ENCODE peak calls at places on chromosomes 12 and 14, in ten cellular contexts. One of them, this sample, is unnamed. For H3K4me1, the result is how much of the 10 kb centered on the place peaks cover.

GRCh38 chr14:51367600-51367931 is 127.5 kb downstream of the TMX1 start:
- DNase-seq in right lobe of liver: no peak
- DNase-seq in cardiac muscle cell: no peak
- DNase-seq in adrenal gland: no peak
- DNase-seq in right atrium auricular region: no peak
- DNase-seq in CD8-positive, alpha-beta T cell: no peak
- DNase-seq in NT2/D1: no peak
- DNase-seq in psoas muscle: no peak
- DNase-seq in stomach: no peak
- DNase-seq in CD4-positive, CD25-positive, alpha-beta regulatory T cell: no peak
- DNase-seq in this sample: no peak

GRCh38 chr12:28506271-28506670 is 316.0 kb downstream of the CCDC91 start:
- DNase-seq in cardiac muscle cell: no peak
- DNase-seq in NT2/D1: no peak
- DNase-seq in stomach: no peak
- DNase-seq in psoas muscle: no peak
- DNase-seq in CD8-positive, alpha-beta T cell: no peak
- DNase-seq in adrenal gland: no peak
- DNase-seq in CD4-positive, CD25-positive, alpha-beta regulatory T cell: no peak
- DNase-seq in right atrium auricular region: no peak
- DNase-seq in right lobe of liver: no peak
- DNase-seq in this sample: no peak

GRCh38 chr12:3727877-3728632 is 24.9 kb downstream of the CRACR2A start:
- DNase-seq in right lobe of liver: no peak
- DNase-seq in stomach: no peak
- DNase-seq in adrenal gland: no peak
- DNase-seq in right atrium auricular region: no peak
- DNase-seq in NT2/D1: no peak
- DNase-seq in CD8-positive, alpha-beta T cell: peak
- DNase-seq in CD4-positive, CD25-positive, alpha-beta regulatory T cell: no peak
- DNase-seq in psoas muscle: no peak
- DNase-seq in cardiac muscle cell: no peak
- DNase-seq in this sample: no peak

GRCh38 chr14:33393895-33394405 is 455.3 kb downstream of the NPAS3 start:
- DNase-seq in adrenal gland: no peak
- DNase-seq in CD8-positive, alpha-beta T cell: no peak
- DNase-seq in cardiac muscle cell: no peak
- DNase-seq in stomach: no peak
- DNase-seq in right atrium auricular region: no peak
- DNase-seq in right lobe of liver: no peak
- DNase-seq in psoas muscle: no peak
- DNase-seq in CD4-positive, CD25-positive, alpha-beta regulatory T cell: no peak
- DNase-seq in NT2/D1: no peak
- DNase-seq in this sample: no peak

GRCh38 chr14:92754956-92755355 is 6.5 kb upstream of the LGMN start:
- DNase-seq in adrenal gland: no peak
- DNase-seq in psoas muscle: no peak
- DNase-seq in right atrium auricular region: no peak
- DNase-seq in cardiac muscle cell: no peak
- DNase-seq in right lobe of liver: no peak
- DNase-seq in CD4-positive, CD25-positive, alpha-beta regulatory T cell: no peak
- DNase-seq in stomach: no peak
- DNase-seq in NT2/D1: no peak
- DNase-seq in CD8-positive, alpha-beta T cell: no peak
- DNase-seq in this sample: no peak

GRCh38 chr12:21993438-21993981 is 52.3 kb upstream of the ABCC9 start:
- DNase-seq in NT2/D1: no peak
- DNase-seq in psoas muscle: no peak
- DNase-seq in CD4-positive, CD25-positive, alpha-beta regulatory T cell: no peak
- DNase-seq in CD8-positive, alpha-beta T cell: no peak
- DNase-seq in adrenal gland: no peak
- DNase-seq in stomach: no peak
- DNase-seq in right lobe of liver: no peak
- DNase-seq in right atrium auricular region: no peak
- DNase-seq in cardiac muscle cell: no peak
- DNase-seq in this sample: no peak

GRCh38 chr14:104294628-104294982 is 156.2 kb downstream of the KIF26A start:
- DNase-seq in NT2/D1: no peak
- DNase-seq in right atrium auricular region: no peak
- DNase-seq in CD8-positive, alpha-beta T cell: no peak
- DNase-seq in CD4-positive, CD25-positive, alpha-beta regulatory T cell: no peak
- DNase-seq in psoas muscle: no peak
- DNase-seq in right lobe of liver: peak
- DNase-seq in adrenal gland: no peak
- DNase-seq in cardiac muscle cell: no peak
- DNase-seq in stomach: no peak
- DNase-seq in this sample: peak

GRCh38 chr12:104750061-104750460 is 208.0 kb downstream of the SLC41A2 start:
- DNase-seq in CD8-positive, alpha-beta T cell: no peak
- DNase-seq in adrenal gland: peak
- DNase-seq in cardiac muscle cell: no peak
- DNase-seq in right atrium auricular region: no peak
- DNase-seq in psoas muscle: no peak
- DNase-seq in stomach: no peak
- DNase-seq in NT2/D1: no peak
- DNase-seq in CD4-positive, CD25-positive, alpha-beta regulatory T cell: no peak
- DNase-seq in right lobe of liver: no peak
- DNase-seq in this sample: no peak

GRCh38 chr12:11863988-11864387 is 206.8 kb upstream of the BCL2L14 start:
- DNase-seq in right lobe of liver: no peak
- DNase-seq in right atrium auricular region: no peak
- DNase-seq in adrenal gland: peak
- DNase-seq in stomach: no peak
- DNase-seq in CD4-positive, CD25-positive, alpha-beta regulatory T cell: no peak
- DNase-seq in cardiac muscle cell: no peak
- DNase-seq in psoas muscle: no peak
- DNase-seq in NT2/D1: no peak
- DNase-seq in CD8-positive, alpha-beta T cell: no peak
- DNase-seq in this sample: no peak

GRCh38 chr12:11861155-11861863 is 209.4 kb upstream of the BCL2L14 start:
- DNase-seq in CD4-positive, CD25-positive, alpha-beta regulatory T cell: no peak
- DNase-seq in right atrium auricular region: no peak
- DNase-seq in right lobe of liver: no peak
- DNase-seq in cardiac muscle cell: peak
- DNase-seq in NT2/D1: no peak
- DNase-seq in psoas muscle: no peak
- DNase-seq in adrenal gland: no peak
- DNase-seq in CD8-positive, alpha-beta T cell: no peak
- DNase-seq in stomach: no peak
- DNase-seq in this sample: no peak

GRCh38 chr12:11861864-11862600 is 208.7 kb upstream of the BCL2L14 start:
- DNase-seq in right atrium auricular region: no peak
- DNase-seq in adrenal gland: no peak
- DNase-seq in CD8-positive, alpha-beta T cell: no peak
- DNase-seq in NT2/D1: no peak
- DNase-seq in stomach: no peak
- DNase-seq in right lobe of liver: no peak
- DNase-seq in cardiac muscle cell: no peak
- DNase-seq in CD4-positive, CD25-positive, alpha-beta regulatory T cell: no peak
- DNase-seq in psoas muscle: no peak
- DNase-seq in this sample: no peak

GRCh38 chr12:11862794-11863193 is 207.9 kb upstream of the BCL2L14 start:
- DNase-seq in psoas muscle: no peak
- DNase-seq in CD8-positive, alpha-beta T cell: no peak
- DNase-seq in right lobe of liver: no peak
- DNase-seq in right atrium auricular region: no peak
- DNase-seq in stomach: no peak
- DNase-seq in cardiac muscle cell: no peak
- DNase-seq in NT2/D1: no peak
- DNase-seq in CD4-positive, CD25-positive, alpha-beta regulatory T cell: no peak
- DNase-seq in adrenal gland: peak
- DNase-seq in this sample: no peak

DNA sequence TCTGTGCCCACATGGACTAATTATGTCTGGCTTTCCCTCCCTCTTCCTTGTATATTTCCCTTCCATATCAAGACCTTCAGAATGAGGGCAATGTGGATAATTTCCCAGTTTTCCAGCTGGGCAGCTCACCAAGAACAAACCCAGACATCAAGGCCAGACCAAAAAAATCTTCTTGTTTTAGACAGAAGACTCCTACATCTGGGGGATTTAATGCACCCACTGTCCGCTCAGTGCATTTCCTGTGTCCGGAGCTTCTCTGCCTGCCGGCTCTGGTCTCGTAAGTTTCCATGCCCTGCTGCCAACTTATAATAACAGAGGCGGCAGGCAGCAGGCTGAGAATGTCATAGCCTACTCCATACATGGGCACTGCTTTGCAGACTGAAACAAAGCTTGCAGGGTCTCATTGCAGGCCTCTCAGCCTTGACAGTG is 207.2 kb upstream of the BCL2L14 start:
- DNase-seq in right atrium auricular region: peak
- DNase-seq in adrenal gland: peak
- DNase-seq in stomach: peak
- DNase-seq in right lobe of liver: no peak
- DNase-seq in NT2/D1: no peak
- DNase-seq in CD8-positive, alpha-beta T cell: no peak
- DNase-seq in CD4-positive, CD25-positive, alpha-beta regulatory T cell: no peak
- DNase-seq in psoas muscle: peak
- DNase-seq in cardiac muscle cell: no peak
- DNase-seq in this sample: no peak
- H3K4me1 ChIP-seq in right atrium auricular region: under half
- H3K4me1 ChIP-seq in adrenal gland: under half
- H3K4me1 ChIP-seq in stomach: under half
- H3K4me1 ChIP-seq in right lobe of liver: under half
- H3K4me1 ChIP-seq in NT2/D1: under half
- H3K4me1 ChIP-seq in CD8-positive, alpha-beta T cell: under half
- H3K4me1 ChIP-seq in CD4-positive, CD25-positive, alpha-beta regulatory T cell: under half
- H3K4me1 ChIP-seq in psoas muscle: under half
- H3K4me1 ChIP-seq in cardiac muscle cell: under half
- H3K4me1 ChIP-seq in this sample: under half

DNA sequence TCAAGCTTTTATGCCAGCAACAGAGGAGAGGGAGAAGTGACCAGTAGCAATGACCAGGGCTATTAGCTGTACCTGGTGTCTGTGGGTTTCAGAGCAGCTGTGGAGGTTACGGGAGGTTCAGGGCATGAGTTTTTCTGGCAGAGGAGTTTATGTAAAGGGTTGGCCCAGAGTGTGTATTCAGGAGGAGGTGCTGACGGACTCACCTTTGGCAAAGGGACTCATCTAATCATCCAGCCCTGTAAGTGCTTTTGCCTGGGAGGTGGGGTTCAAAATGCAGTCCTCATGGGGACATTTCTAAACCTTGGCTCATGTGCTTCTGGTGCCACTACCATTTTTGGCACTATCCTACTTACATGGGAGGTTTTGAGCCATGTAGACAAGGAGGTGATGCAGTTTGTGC is 95.3 kb downstream of the DAD1 start:
- DNase-seq in CD4-positive, CD25-positive, alpha-beta regulatory T cell: peak
- DNase-seq in adrenal gland: no peak
- DNase-seq in CD8-positive, alpha-beta T cell: no peak
- DNase-seq in cardiac muscle cell: no peak
- DNase-seq in right atrium auricular region: no peak
- DNase-seq in right lobe of liver: no peak
- DNase-seq in NT2/D1: no peak
- DNase-seq in psoas muscle: no peak
- DNase-seq in stomach: no peak
- DNase-seq in this sample: no peak
- H3K4me1 ChIP-seq in CD4-positive, CD25-positive, alpha-beta regulatory T cell: under half
- H3K4me1 ChIP-seq in adrenal gland: under half
- H3K4me1 ChIP-seq in CD8-positive, alpha-beta T cell: under half
- H3K4me1 ChIP-seq in cardiac muscle cell: under half
- H3K4me1 ChIP-seq in right atrium auricular region: half or more
- H3K4me1 ChIP-seq in right lobe of liver: under half
- H3K4me1 ChIP-seq in NT2/D1: under half
- H3K4me1 ChIP-seq in psoas muscle: under half
- H3K4me1 ChIP-seq in stomach: under half
- H3K4me1 ChIP-seq in this sample: under half

GRCh38 chr14:101410126-101410525 is 151.2 kb upstream of the DIO3 start:
- DNase-seq in right lobe of liver: no peak
- DNase-seq in right atrium auricular region: no peak
- DNase-seq in adrenal gland: no peak
- DNase-seq in NT2/D1: no peak
- DNase-seq in CD4-positive, CD25-positive, alpha-beta regulatory T cell: no peak
- DNase-seq in psoas muscle: no peak
- DNase-seq in CD8-positive, alpha-beta T cell: no peak
- DNase-seq in stomach: no peak
- DNase-seq in cardiac muscle cell: no peak
- DNase-seq in this sample: no peak
- H3K4me1 ChIP-seq in right lobe of liver: under half
- H3K4me1 ChIP-seq in right atrium auricular region: under half
- H3K4me1 ChIP-seq in adrenal gland: under half
- H3K4me1 ChIP-seq in NT2/D1: under half
- H3K4me1 ChIP-seq in CD4-positive, CD25-positive, alpha-beta regulatory T cell: under half
- H3K4me1 ChIP-seq in psoas muscle: under half
- H3K4me1 ChIP-seq in CD8-positive, alpha-beta T cell: under half
- H3K4me1 ChIP-seq in stomach: under half
- H3K4me1 ChIP-seq in cardiac muscle cell: under half
- H3K4me1 ChIP-seq in this sample: under half

GRCh38 chr12:6372403-6373003 is 2.9 kb downstream of the SCNN1A start:
- DNase-seq in cardiac muscle cell: no peak
- DNase-seq in CD4-positive, CD25-positive, alpha-beta regulatory T cell: peak
- DNase-seq in psoas muscle: peak
- DNase-seq in adrenal gland: no peak
- DNase-seq in NT2/D1: no peak
- DNase-seq in right atrium auricular region: no peak
- DNase-seq in right lobe of liver: no peak
- DNase-seq in CD8-positive, alpha-beta T cell: no peak
- DNase-seq in stomach: peak
- DNase-seq in this sample: peak

GRCh38 chr12:6369916-6370575 is 5.3 kb downstream of the SCNN1A start:
- DNase-seq in stomach: no peak
- DNase-seq in CD8-positive, alpha-beta T cell: no peak
- DNase-seq in right atrium auricular region: no peak
- DNase-seq in cardiac muscle cell: no peak
- DNase-seq in CD4-positive, CD25-positive, alpha-beta regulatory T cell: no peak
- DNase-seq in NT2/D1: no peak
- DNase-seq in adrenal gland: peak
- DNase-seq in psoas muscle: peak
- DNase-seq in right lobe of liver: peak
- DNase-seq in this sample: peak

GRCh38 chr12:6368906-6369525 is 6.3 kb downstream of the SCNN1A start:
- DNase-seq in cardiac muscle cell: no peak
- DNase-seq in right lobe of liver: no peak
- DNase-seq in stomach: no peak
- DNase-seq in CD8-positive, alpha-beta T cell: no peak
- DNase-seq in NT2/D1: no peak
- DNase-seq in CD4-positive, CD25-positive, alpha-beta regulatory T cell: no peak
- DNase-seq in adrenal gland: no peak
- DNase-seq in psoas muscle: no peak
- DNase-seq in right atrium auricular region: no peak
- DNase-seq in this sample: peak

GRCh38 chr12:6370994-6371754 is 4.2 kb downstream of the SCNN1A start:
- DNase-seq in right lobe of liver: peak
- DNase-seq in NT2/D1: peak
- DNase-seq in adrenal gland: peak
- DNase-seq in cardiac muscle cell: no peak
- DNase-seq in right atrium auricular region: no peak
- DNase-seq in stomach: peak
- DNase-seq in psoas muscle: peak
- DNase-seq in CD8-positive, alpha-beta T cell: no peak
- DNase-seq in CD4-positive, CD25-positive, alpha-beta regulatory T cell: no peak
- DNase-seq in this sample: peak

DNA sequence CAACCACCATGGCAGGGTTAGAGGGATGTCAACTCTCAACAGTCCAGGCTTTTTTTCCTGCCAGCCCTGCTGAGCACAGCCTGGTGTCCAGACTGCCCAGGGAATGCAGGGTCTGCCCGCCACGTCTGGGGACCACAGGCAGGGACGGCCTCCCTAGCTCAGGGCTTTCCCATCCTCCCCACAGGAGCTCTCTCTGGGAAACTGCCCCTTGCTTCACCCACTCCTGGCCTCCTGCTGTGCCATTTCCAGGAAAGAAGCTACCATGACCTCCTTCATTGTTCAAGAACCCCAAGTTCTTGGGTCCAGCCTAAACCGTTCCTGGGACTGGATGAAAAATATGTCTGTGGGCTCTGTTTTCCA is 4.8 kb downstream of the SCNN1A start:
- DNase-seq in psoas muscle: no peak
- DNase-seq in NT2/D1: no peak
- DNase-seq in right atrium auricular region: no peak
- DNase-seq in cardiac muscle cell: no peak
- DNase-seq in right lobe of liver: peak
- DNase-seq in CD4-positive, CD25-positive, alpha-beta regulatory T cell: no peak
- DNase-seq in adrenal gland: no peak
- DNase-seq in CD8-positive, alpha-beta T cell: no peak
- DNase-seq in stomach: no peak
- DNase-seq in this sample: peak
- H3K4me1 ChIP-seq in psoas muscle: under half
- H3K4me1 ChIP-seq in NT2/D1: under half
- H3K4me1 ChIP-seq in right atrium auricular region: under half
- H3K4me1 ChIP-seq in cardiac muscle cell: under half
- H3K4me1 ChIP-seq in right lobe of liver: under half
- H3K4me1 ChIP-seq in CD4-positive, CD25-positive, alpha-beta regulatory T cell: under half
- H3K4me1 ChIP-seq in adrenal gland: half or more
- H3K4me1 ChIP-seq in CD8-positive, alpha-beta T cell: under half
- H3K4me1 ChIP-seq in stomach: under half
- H3K4me1 ChIP-seq in this sample: under half

This sample was measured in kidney.